ENCODE peak calls at places on chromosomes 1 and 21, in six cellular contexts. A, Y, M, Q, X and V are unnamed samples.
A peak's percentile ranks its signal among the peaks of the same experiment; 100 is the strongest.

GRCh38 chr1:164591858-164592257 is 32.9 kb downstream of the PBX1 start:
- DNase-seq in Y (no peak), M (no peak), A (no peak), X (peak; percentile 66), Q (peak; percentile 31), V (no peak)

GRCh38 chr1:111030590-111030989 is 66.9 kb upstream of the LRIF1 start:
- DNase-seq in Q (peak; percentile 60), X (peak; percentile 69), Y (peak; percentile 59), M (peak; percentile 59), A (no peak), V (peak; percentile 18)

GRCh38 chr1:243179714-243180113 is 75.4 kb downstream of the CEP170 start:
- DNase-seq in A (no peak), Y (no peak), M (no peak), X (no peak), Q (no peak), V (no peak)

GRCh38 chr1:204091066-204091465 is 18.2 kb downstream of the SOX13 start:
- DNase-seq in A (no peak), M (no peak), X (no peak), Y (no peak), Q (no peak), V (no peak)

GRCh38 chr1:109768700-109769325 is 5.1 kb upstream of the EPS8L3 start:
- DNase-seq in A (no peak), M (no peak), Q (no peak), X (no peak), Y (no peak), V (no peak)

GRCh38 chr1:109904105-109904817 is 6.4 kb upstream of the CSF1 start:
- DNase-seq in M (no peak), Q (no peak), X (peak; percentile 65), A (peak; percentile 30), Y (no peak), V (no peak)

GRCh38 chr1:31505884-31506497 is 70.3 kb upstream of the TINAGL1 start:
- DNase-seq in M (peak; percentile 68), Q (peak; percentile 84), Y (peak; percentile 95), A (no peak), X (peak; percentile 87), V (peak; percentile 43)

GRCh38 chr21:33196956-33197374 is 32.8 kb upstream of the IFNAR2 start:
- DNase-seq in M (peak; percentile 68), Y (peak; percentile 81), X (peak; percentile 45), Q (peak; percentile 62), A (peak; percentile 35), V (no peak)

GRCh38 chr1:216531308-216532239 is 108.3 kb upstream of the USH2A start:
- DNase-seq in X (peak; percentile 25), Y (peak; percentile 41), A (no peak), M (peak; percentile 61), Q (peak; percentile 41), V (no peak)

GRCh38 chr21:42992943-42993712 is 18.8 kb downstream of the PKNOX1 start:
- DNase-seq in Y (no peak), Q (peak; percentile 57), A (no peak), X (no peak), M (peak; percentile 63), V (no peak)

GRCh38 chr1:222994506-222995229 is 148.4 kb downstream of the TLR5 start:
- DNase-seq in X (peak; percentile 74), A (no peak), Q (peak; percentile 73), Y (no peak), M (peak; percentile 74), V (peak; percentile 18)

GRCh38 chr1:212958175-212958574 is 7.8 kb downstream of the VASH2 start:
- DNase-seq in X (no peak), M (peak; percentile 22), A (no peak), Y (no peak), Q (peak; percentile 78), V (no peak)

GRCh38 chr1:83964153-83964552 is 34.8 kb downstream of the TTLL7 start:
- DNase-seq in X (no peak), M (no peak), Y (no peak), Q (no peak), A (no peak), V (no peak)

GRCh38 chr1:172350781-172351180 is 69.7 kb upstream of the C1orf105 start:
- DNase-seq in A (no peak), Y (no peak), Q (no peak), M (no peak), X (no peak), V (no peak)

GRCh38 chr1:160207118-160207650 is 2.0 kb downstream of the PEA15 start:
- DNase-seq in Q (no peak), M (no peak), X (no peak), Y (no peak), A (no peak), V (no peak)

GRCh38 chr1:92465256-92465647 is 21.5 kb downstream of the GFI1 start:
- DNase-seq in M (no peak), Y (no peak), Q (no peak), A (no peak), X (no peak), V (no peak)

GRCh38 chr1:203506821-203507220 is 12.9 kb downstream of the OPTC start:
- DNase-seq in Q (no peak), M (no peak), A (no peak), Y (no peak), X (peak; percentile 31), V (no peak)

GRCh38 chr1:181011301-181012202 is 11.1 kb downstream of the STX6 start:
- DNase-seq in Y (no peak), A (no peak), Q (no peak), M (no peak), X (peak; percentile 50), V (no peak)

GRCh38 chr1:170214117-170214979 is 68.6 kb downstream of the NTMT2 start:
- DNase-seq in Q (peak; percentile 28), Y (no peak), X (no peak), M (peak; percentile 43), A (no peak), V (no peak)

GRCh38 chr21:27526451-27526850 is 559.6 kb upstream of the ADAMTS5 start:
- DNase-seq in Q (no peak), M (no peak), A (no peak), Y (no peak), X (no peak), V (no peak)

GRCh38 chr1:21048462-21048861 is 128.2 kb downstream of the EIF4G3 start:
- DNase-seq in M (no peak), X (no peak), A (no peak), Q (no peak), Y (no peak), V (no peak)

GRCh38 chr21:29991624-29992023 is 51.8 kb upstream of the GRIK1 start:
- DNase-seq in Y (no peak), Q (no peak), X (no peak), A (no peak), M (no peak), V (no peak)

GRCh38 chr1:205369621-205370230 is 13.0 kb upstream of the KLHDC8A start:
- DNase-seq in M (no peak), A (no peak), Y (no peak), X (no peak), Q (peak; percentile 29), V (no peak)

GRCh38 chr21:45741691-45742090 is 98.2 kb downstream of the PCBP3 start:
- DNase-seq in Q (peak; percentile 10), M (no peak), X (no peak), Y (no peak), A (no peak), V (no peak)

GRCh38 chr1:211296396-211296795 is 30.2 kb upstream of the TRAF5 start:
- DNase-seq in X (no peak), Y (no peak), M (no peak), A (no peak), Q (no peak), V (no peak)
- TF ChIP-seq CTCF in X (no peak), Y (no peak), M (no peak), A (no peak), Q (no peak), V (no peak)

GRCh38 chr1:18926315-18927081 is 24.1 kb upstream of the ALDH4A1 start:
- DNase-seq in A (peak; percentile 71), M (peak; percentile 91), X (peak; percentile 93), Q (peak; percentile 96), Y (peak; percentile 95), V (peak; percentile 71)
- TF ChIP-seq CTCF in A (no peak), M (peak; percentile 5), X (peak; percentile 18), Q (no peak), Y (no peak), V (no peak)

DNA sequence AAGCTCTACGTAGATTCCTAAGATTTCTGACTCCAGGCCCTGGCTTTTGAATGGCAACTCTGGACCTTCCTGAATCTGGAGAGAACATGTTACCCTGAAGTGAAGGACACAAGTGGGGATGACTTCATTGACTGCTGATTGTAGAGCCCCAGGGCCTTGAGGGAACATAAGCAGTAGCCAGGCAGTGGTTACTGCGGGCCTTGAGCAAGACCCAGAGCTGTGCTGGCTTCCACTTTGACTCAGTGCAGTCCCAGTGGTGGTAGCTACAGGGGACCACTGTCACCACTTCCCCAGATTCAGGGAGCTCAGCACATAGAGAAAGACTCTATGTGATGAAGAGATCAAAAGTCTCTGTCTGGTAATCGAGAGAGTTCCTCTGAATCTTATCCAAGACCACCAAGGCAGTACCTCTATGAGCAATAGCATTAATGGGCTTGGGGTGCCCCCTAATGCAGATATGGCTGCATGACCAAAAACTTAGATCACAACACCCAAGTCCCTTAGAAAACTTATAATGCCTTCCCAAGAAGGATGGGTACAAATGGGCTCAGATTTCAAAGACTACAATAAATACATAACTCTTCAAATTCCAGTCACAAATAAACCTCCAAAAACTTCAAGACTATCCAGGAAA is 1278.3 kb downstream of the AMY1C start:
- DNase-seq in A (no peak), Q (no peak), Y (no peak), M (no peak), X (no peak), V (no peak)
- TF ChIP-seq CTCF in A (no peak), Q (no peak), Y (no peak), M (no peak), X (no peak), V (no peak)

GRCh38 chr21:18498428-18498827 is 94.8 kb upstream of the TMPRSS15 start:
- DNase-seq in Y (no peak), X (no peak), Q (no peak), A (no peak), M (no peak), V (no peak)

GRCh38 chr21:18495553-18495952 is 92.0 kb upstream of the TMPRSS15 start:
- DNase-seq in Y (no peak), Q (no peak), X (no peak), A (no peak), M (no peak), V (no peak)

GRCh38 chr21:18499761-18500376 is 96.3 kb upstream of the TMPRSS15 start:
- DNase-seq in A (no peak), Q (peak; percentile 13), Y (peak; percentile 73), X (peak; percentile 4), M (peak; percentile 52), V (no peak)
- TF ChIP-seq CTCF in A (peak; percentile 43), Q (peak; percentile 40), Y (peak; percentile 77), X (peak; percentile 51), M (peak; percentile 32), V (peak; percentile 28)

GRCh38 chr1:8412183-8412831 is 94.4 kb downstream of the SLC45A1 start:
- DNase-seq in X (peak; percentile 85), Q (peak; percentile 91), M (peak; percentile 83), A (no peak), Y (no peak), V (peak; percentile 58)
- TF ChIP-seq CTCF in X (peak; percentile 44), Q (peak; percentile 21), M (peak; percentile 20), A (no peak), Y (no peak), V (peak; percentile 25)